ENCODE peak calls at places on chromosomes 12 and 14, in four cellular contexts. Q is AG09319, R is nephron progenitor cell, V is psoas muscle. L is an unnamed sample.

GRCh38 chr12:99386907-99387306 is 260.6 kb upstream of the GARIN6 start:
- DNase-seq in Q (no peak), R (no peak), V (no peak), L (no peak)

GRCh38 chr12:38523920-38524319 is 207.3 kb downstream of the ALG10B start:
- DNase-seq in V (no peak), Q (no peak), R (no peak), L (no peak)

GRCh38 chr12:24996102-24996797 is 47.3 kb upstream of the BCAT1 start:
- DNase-seq in R (no peak), V (no peak), Q (no peak), L (no peak)

GRCh38 chr14:56118611-56119181 is 485 bp downstream of the PELI2 start:
- DNase-seq in Q (no peak), R (peak; percentile 62), V (peak; percentile 67), L (peak; percentile 48)

GRCh38 chr12:64452559-64453329 is 824 bp downstream of the TBK1 start:
- DNase-seq in R (no peak), V (no peak), Q (peak; percentile 39), L (no peak)

GRCh38 chr12:5257763-5258475 is 174.0 kb upstream of the NTF3 start:
- DNase-seq in R (no peak), Q (no peak), V (no peak), L (no peak)

GRCh38 chr14:54829486-54830224 is 73.0 kb downstream of the GCH1 start:
- DNase-seq in R (no peak), Q (no peak), V (no peak), L (no peak)

GRCh38 chr12:109378579-109378978 is 30.9 kb downstream of the MYO1H start:
- DNase-seq in V (no peak), Q (no peak), R (no peak), L (no peak)

GRCh38 chr12:3456809-3457208 is 34.2 kb upstream of the PRMT8 start:
- DNase-seq in V (no peak), R (peak; percentile 24), Q (no peak), L (peak; percentile 4)

GRCh38 chr12:108423486-108423885 is 84.4 kb upstream of the CMKLR1 start:
- DNase-seq in V (no peak), R (no peak), Q (no peak), L (no peak)

GRCh38 chr12:88691811-88692210 is 111.5 kb upstream of the KITLG start:
- DNase-seq in Q (no peak), R (no peak), V (no peak), L (no peak)

GRCh38 chr14:98711453-98711852 is 560.5 kb downstream of the BCL11B start:
- DNase-seq in R (no peak), Q (no peak), V (no peak), L (peak; percentile 26)

GRCh38 chr14:54038724-54039123 is 82.1 kb upstream of the BMP4 start:
- DNase-seq in R (no peak), V (no peak), Q (no peak), L (no peak)

GRCh38 chr14:47276931-47277330 is 398.5 kb downstream of the MDGA2 start:
- DNase-seq in R (no peak), Q (no peak), V (no peak), L (no peak)

GRCh38 chr12:125065753-125066570 is 727 bp downstream of the AACS start:
- DNase-seq in Q (no peak), V (no peak), R (no peak), L (no peak)

GRCh38 chr14:84197704-84198103 is 1332.2 kb upstream of the FLRT2 start:
- DNase-seq in Q (no peak), V (no peak), R (no peak), L (no peak)
- TF ChIP-seq CTCF in Q (no peak), V (no peak), R (no peak), L (no peak)

GRCh38 chr12:73517859-73518258 is 1019.8 kb upstream of the ATXN7L3B start:
- DNase-seq in R (no peak), V (no peak), Q (no peak), L (no peak)

DNA sequence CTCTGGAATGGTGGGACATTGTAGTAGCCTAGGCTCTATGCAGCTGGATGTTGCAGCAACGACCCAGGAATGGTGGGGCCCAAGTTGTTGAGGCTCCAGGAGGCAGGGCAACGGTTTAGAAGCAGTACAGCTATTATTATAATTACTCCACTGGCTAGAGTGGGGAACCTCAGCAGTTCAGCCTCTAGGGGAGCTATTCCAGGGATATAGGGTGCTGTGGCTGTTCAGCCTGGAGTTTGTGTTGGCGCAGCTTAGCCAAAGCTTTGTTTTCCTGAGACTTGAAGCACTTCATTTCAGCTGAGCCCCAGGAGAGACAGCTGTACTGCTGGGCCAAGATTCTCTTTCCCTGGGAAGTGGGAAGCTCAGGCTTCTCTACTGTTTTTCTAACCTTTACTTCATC is 1023.0 kb upstream of the ATXN7L3B start:
- DNase-seq in R (no peak), V (no peak), Q (no peak), L (no peak)
- TF ChIP-seq CTCF in R (peak; percentile 6), V (no peak), Q (no peak), L (no peak)

GRCh38 chr14:74618078-74618952 is 6.3 kb upstream of the LTBP2 start:
- DNase-seq in R (no peak), Q (no peak), V (peak; percentile 53), L (peak; percentile 91)
- TF ChIP-seq CTCF in R (no peak), Q (no peak), V (no peak), L (no peak)

GRCh38 chr12:89872922-89873630 is 164.4 kb upstream of the ATP2B1 start:
- DNase-seq in R (no peak), V (no peak), Q (no peak), L (no peak)

GRCh38 chr12:89874146-89874545 is 165.5 kb upstream of the ATP2B1 start:
- DNase-seq in R (no peak), V (no peak), Q (no peak), L (no peak)

GRCh38 chr12:89875225-89875624 is 166.6 kb upstream of the ATP2B1 start:
- DNase-seq in Q (no peak), R (no peak), V (no peak), L (no peak)

GRCh38 chr12:89875809-89876208 is 167.2 kb upstream of the ATP2B1 start:
- DNase-seq in Q (no peak), R (no peak), V (no peak), L (no peak)

GRCh38 chr12:89873745-89874144 is 165.1 kb upstream of the ATP2B1 start:
- DNase-seq in R (no peak), V (peak; percentile 49), Q (no peak), L (no peak)
- TF ChIP-seq CTCF in R (no peak), V (no peak), Q (no peak), L (no peak)

DNA sequence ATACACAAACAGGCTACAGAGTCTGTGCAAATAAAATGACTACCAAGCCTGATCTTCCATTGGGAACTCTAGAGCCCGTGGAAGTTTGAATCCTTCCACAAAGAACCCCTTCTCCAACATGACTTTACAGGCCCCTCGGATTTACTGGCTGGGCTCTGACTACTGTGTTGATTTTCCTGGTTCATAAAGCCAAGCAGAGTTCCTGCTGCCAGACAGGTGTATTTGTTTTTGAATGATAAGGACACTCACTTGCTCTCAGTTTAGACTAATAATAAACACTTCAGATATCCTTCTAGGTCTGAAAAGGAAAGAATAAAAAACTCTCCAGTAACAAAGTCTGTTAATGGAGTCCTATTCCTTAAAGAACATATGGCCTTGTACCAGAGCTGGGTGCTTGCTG is 31.1 kb downstream of the SIX1 start:
- DNase-seq in V (no peak), R (no peak), Q (no peak), L (no peak)
- TF ChIP-seq CTCF in V (no peak), R (no peak), Q (no peak), L (no peak)

DNA sequence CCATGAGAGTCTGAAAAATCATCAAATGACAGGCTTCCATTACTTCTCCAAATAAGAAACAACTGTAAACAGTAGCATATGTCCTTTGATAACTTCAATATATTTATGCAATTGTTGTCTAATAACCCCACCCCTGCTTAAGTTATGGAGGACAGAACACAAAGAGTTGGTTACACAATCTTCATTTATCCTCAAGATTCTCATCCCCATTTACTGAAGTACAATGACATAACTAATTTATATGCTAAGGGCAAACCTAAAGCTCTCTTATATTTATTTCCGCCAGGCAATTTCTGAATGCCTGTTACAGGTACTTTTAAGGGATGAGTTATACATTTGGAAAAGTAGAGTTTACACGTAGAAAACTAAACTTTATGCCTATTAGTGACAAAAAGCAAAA is 12.3 kb downstream of the SCAF11 start:
- DNase-seq in R (no peak), V (no peak), Q (no peak), L (no peak)
- TF ChIP-seq CTCF in R (no peak), V (no peak), Q (no peak), L (no peak)

DNA sequence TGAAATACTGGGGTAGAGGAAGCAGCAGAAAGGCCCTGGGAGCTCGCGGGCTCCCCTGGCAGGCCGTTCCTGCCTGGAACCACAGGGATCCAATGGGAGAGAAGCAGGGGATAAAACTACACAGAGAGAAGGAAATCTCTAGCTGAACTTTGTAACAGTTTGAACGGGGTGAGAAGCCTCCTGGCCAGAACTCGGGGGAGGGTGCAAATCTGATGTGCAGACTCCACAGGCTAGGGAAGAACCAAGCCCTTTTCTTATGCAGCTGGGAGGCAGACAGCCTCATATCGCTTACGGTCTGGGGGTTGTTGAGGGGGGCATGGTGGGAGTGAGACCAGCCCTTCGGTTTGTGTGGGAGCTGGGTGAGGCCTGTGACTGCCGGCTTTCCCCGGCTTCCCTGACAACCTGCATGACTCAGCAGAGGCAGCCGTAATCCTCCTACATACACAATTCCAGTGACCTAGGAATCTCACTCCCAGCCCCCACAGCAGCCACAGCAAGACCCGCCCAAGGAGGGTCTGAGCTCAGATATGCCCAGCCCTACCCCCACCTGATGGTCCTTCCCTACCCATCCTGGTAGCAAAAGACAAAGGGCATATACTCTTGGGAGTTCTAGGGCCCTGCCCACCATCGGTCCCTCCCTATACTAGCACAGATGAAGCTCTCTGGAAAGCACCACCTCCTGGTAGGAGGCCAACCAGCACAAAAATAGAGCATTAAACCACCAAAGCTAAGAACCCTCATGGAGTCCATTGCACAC is 143.0 kb downstream of the TMTC1 start:
- DNase-seq in Q (no peak), V (no peak), R (peak; percentile 30), L (no peak)
- TF ChIP-seq CTCF in Q (no peak), V (no peak), R (no peak), L (no peak)

DNA sequence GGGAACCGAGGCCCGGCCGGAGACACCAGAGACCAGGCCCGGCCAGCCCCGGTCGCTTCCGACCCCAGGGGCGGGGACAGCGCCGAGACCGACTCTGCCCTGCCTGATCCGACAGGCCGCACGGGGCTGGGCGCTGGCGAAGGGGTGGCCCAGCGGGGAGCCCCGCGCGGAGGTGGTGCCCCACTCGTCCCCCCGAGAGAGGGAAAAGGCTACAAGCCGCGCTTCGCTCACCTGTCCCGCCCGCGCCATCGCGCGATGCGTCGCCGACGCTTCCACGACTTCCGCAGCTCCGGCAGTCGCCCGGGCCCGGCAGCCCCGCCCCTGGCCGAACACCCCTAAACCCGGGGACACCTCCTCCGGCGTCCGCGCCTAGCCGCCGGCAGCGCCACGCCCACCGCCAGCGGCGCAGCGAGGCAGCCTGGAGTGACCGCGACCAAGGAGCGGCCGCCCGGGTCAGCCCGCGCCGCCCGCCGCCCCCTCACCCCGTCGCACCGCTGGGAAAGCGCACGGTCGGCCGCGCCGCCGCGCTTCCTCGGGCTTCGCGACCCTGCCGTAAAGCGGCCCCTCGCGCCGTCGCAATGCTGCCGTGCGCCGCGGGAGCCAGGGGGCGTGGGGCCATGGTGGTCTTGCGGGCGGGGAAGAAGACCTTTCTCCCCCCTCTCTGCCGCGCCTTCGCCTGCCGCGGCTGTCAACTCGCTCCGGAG is at the start of the genes BAG5 and COA8:
- DNase-seq in R (peak; percentile 96), V (peak; percentile 94), Q (no peak), L (peak; percentile 92)
- TF ChIP-seq CTCF in R (no peak), V (no peak), Q (no peak), L (no peak)

L was measured in activated CD8-positive, alpha-beta T cell treated with anti-CD3 and anti-CD28 coated beads for 36 hours.